ENCODE peak calls at places on chromosomes 1 and 21, in six cellular contexts. F is WTC11; S is lung; E is A549; K is H9; J is CD4-positive, alpha-beta T cell. O is an unnamed sample.

GRCh38 chr1:112743174-112744018 is 28.3 kb upstream of the PPM1J start:
- DNase-seq in F (peak; percentile 59), S (no peak), E (no peak), K (peak; percentile 65), J (no peak), O (peak; percentile 32)

GRCh38 chr1:236602171-236602570 is 2.1 kb downstream of the HEATR1 start:
- DNase-seq in F (no peak), S (no peak), E (no peak), K (no peak), J (no peak), O (no peak)

GRCh38 chr21:26925636-26926035 is 41.3 kb downstream of the ADAMTS5 start:
- DNase-seq in F (no peak), S (no peak), E (no peak), K (no peak), J (no peak), O (no peak)

GRCh38 chr1:114207635-114208034 is 54.0 kb upstream of the SYT6 start:
- DNase-seq in F (no peak), S (no peak), E (no peak), K (peak; percentile 9), J (no peak), O (no peak)

GRCh38 chr1:89754518-89754917 is 66.3 kb upstream of the LRRC8D start:
- DNase-seq in F (no peak), S (no peak), E (no peak), K (no peak), J (no peak), O (no peak)

GRCh38 chr1:27574871-27575831 is 28.8 kb downstream of the AHDC1 start:
- DNase-seq in F (peak; percentile 86), S (peak; percentile 80), E (peak; percentile 65), K (peak; percentile 87), J (no peak), O (peak; percentile 76)

GRCh38 chr1:168224991-168225390 is 813 bp upstream of the SFT2D2 start:
- DNase-seq in F (no peak), S (no peak), E (no peak), K (no peak), J (no peak), O (no peak)

GRCh38 chr1:232435746-232436145 is 194.2 kb downstream of the SIPA1L2 start:
- DNase-seq in F (no peak), S (no peak), E (no peak), K (no peak), J (no peak), O (no peak)

GRCh38 chr1:116532698-116533424 is 38.0 kb downstream of the CD58 start:
- DNase-seq in F (peak; percentile 40), S (no peak), E (no peak), K (no peak), J (no peak), O (no peak)

GRCh38 chr1:212231372-212231771 is 53.8 kb upstream of the PPP2R5A start:
- DNase-seq in F (no peak), S (no peak), E (no peak), K (no peak), J (no peak), O (no peak)

GRCh38 chr1:221268295-221268694 is 389.1 kb downstream of the HLX start:
- DNase-seq in F (no peak), S (no peak), E (no peak), K (no peak), J (no peak), O (no peak)

GRCh38 chr1:24923485-24924113 is 6.5 kb downstream of the RUNX3 start:
- DNase-seq in F (no peak), S (no peak), E (no peak), K (no peak), J (no peak), O (no peak)

GRCh38 chr1:60765204-60765603 is 317.2 kb upstream of the NFIA start:
- DNase-seq in F (peak; percentile 32), S (no peak), E (peak; percentile 39), K (peak; percentile 45), J (no peak), O (peak; percentile 28)

GRCh38 chr1:150621497-150622113 is 7.8 kb downstream of the ENSA start:
- DNase-seq in F (peak; percentile 37), S (peak; percentile 50), E (peak; percentile 62), K (no peak), J (peak; percentile 62), O (peak; percentile 45)

GRCh38 chr1:234610061-234610581 is at the start of gene IRF2BP2:
- DNase-seq in F (peak; percentile 68), S (peak; percentile 75), E (peak; percentile 89), K (peak; percentile 80), J (peak; percentile 84), O (peak; percentile 85)

GRCh38 chr21:39321424-39321823 is 8.0 kb upstream of the BRWD1 start:
- DNase-seq in F (no peak), S (no peak), E (peak; percentile 14), K (no peak), J (no peak), O (no peak)

GRCh38 chr1:10692401-10693021 is 103.9 kb downstream of the CASZ1 start:
- DNase-seq in F (no peak), S (peak; percentile 71), E (peak; percentile 52), K (no peak), J (peak; percentile 66), O (no peak)

GRCh38 chr1:154318386-154318785 is 2.5 kb upstream of the AQP10 start:
- DNase-seq in F (no peak), S (no peak), E (no peak), K (no peak), J (no peak), O (no peak)

GRCh38 chr1:1360511-1361169 is 2.3 kb upstream of the MXRA8 start:
- DNase-seq in F (peak; percentile 21), S (no peak), E (peak; percentile 41), K (no peak), J (no peak), O (peak; percentile 22)

GRCh38 chr1:5455651-5456050 is 536.6 kb downstream of the NPHP4 start:
- DNase-seq in F (no peak), S (no peak), E (no peak), K (no peak), J (no peak), O (no peak)

GRCh38 chr1:33624991-33625870 is 152.8 kb downstream of the ZSCAN20 start:
- DNase-seq in F (peak; percentile 71), S (no peak), E (no peak), K (peak; percentile 79), J (no peak), O (no peak)

GRCh38 chr1:12615166-12615915 is 2.7 kb downstream of the DHRS3 start:
- DNase-seq in F (no peak), S (no peak), E (no peak), K (no peak), J (no peak), O (no peak)

GRCh38 chr1:15324867-15325335 is 77.9 kb downstream of the FHAD1 start:
- DNase-seq in F (no peak), S (no peak), E (no peak), K (no peak), J (no peak), O (no peak)

GRCh38 chr1:15323989-15324866 is 77.2 kb downstream of the FHAD1 start:
- DNase-seq in F (no peak), S (no peak), E (no peak), K (no peak), J (no peak), O (peak; percentile 75)

GRCh38 chr1:15323351-15323988 is 76.4 kb downstream of the FHAD1 start:
- DNase-seq in F (peak; percentile 80), S (peak; percentile 70), E (peak; percentile 83), K (peak; percentile 76), J (peak; percentile 73), O (peak; percentile 81)

GRCh38 chr1:15326691-15327530 is 79.9 kb downstream of the FHAD1 start:
- DNase-seq in F (no peak), S (no peak), E (no peak), K (no peak), J (no peak), O (no peak)

GRCh38 chr1:15325375-15326085 is 78.5 kb downstream of the FHAD1 start:
- DNase-seq in F (peak; percentile 36), S (no peak), E (no peak), K (no peak), J (no peak), O (no peak)
- TF ChIP-seq CTCF in F (no peak), S (no peak), E (no peak), K (peak; percentile 42), J (no peak), O (no peak)

GRCh38 chr1:66436378-66437135 is 97.4 kb upstream of the SGIP1 start:
- DNase-seq in F (no peak), S (no peak), E (peak; percentile 41), K (no peak), J (no peak), O (no peak)
- TF ChIP-seq CTCF in F (no peak), S (no peak), E (peak; percentile 25), K (peak; percentile 58), J (peak; percentile 18), O (no peak)

GRCh38 chr1:240492832-240493440 is 119.0 kb downstream of the GREM2 start:
- DNase-seq in F (peak; percentile 83), S (no peak), E (peak; percentile 87), K (peak; percentile 92), J (no peak), O (peak; percentile 82)
- TF ChIP-seq CTCF in F (peak; percentile 35), S (no peak), E (peak; percentile 41), K (peak; percentile 67), J (no peak), O (peak; percentile 80)

GRCh38 chr1:2786329-2787162 is 14.9 kb downstream of the TTC34 start:
- DNase-seq in F (peak; percentile 79), S (no peak), E (no peak), K (no peak), J (peak; percentile 82), O (peak; percentile 83)
- TF ChIP-seq CTCF in F (peak; percentile 33), S (peak; percentile 36), E (peak; percentile 29), K (peak; percentile 44), J (peak; percentile 76), O (peak; percentile 90)

GRCh38 chr1:28973850-28974841 is 59.8 kb downstream of the EPB41 start:
- DNase-seq in F (no peak), S (no peak), E (no peak), K (no peak), J (no peak), O (no peak)

GRCh38 chr1:28966617-28967016 is 52.2 kb downstream of the EPB41 start:
- DNase-seq in F (no peak), S (no peak), E (peak; percentile 22), K (no peak), J (no peak), O (no peak)

GRCh38 chr1:28976254-28976653 is 61.9 kb downstream of the EPB41 start:
- DNase-seq in F (no peak), S (no peak), E (no peak), K (no peak), J (no peak), O (no peak)

DNA sequence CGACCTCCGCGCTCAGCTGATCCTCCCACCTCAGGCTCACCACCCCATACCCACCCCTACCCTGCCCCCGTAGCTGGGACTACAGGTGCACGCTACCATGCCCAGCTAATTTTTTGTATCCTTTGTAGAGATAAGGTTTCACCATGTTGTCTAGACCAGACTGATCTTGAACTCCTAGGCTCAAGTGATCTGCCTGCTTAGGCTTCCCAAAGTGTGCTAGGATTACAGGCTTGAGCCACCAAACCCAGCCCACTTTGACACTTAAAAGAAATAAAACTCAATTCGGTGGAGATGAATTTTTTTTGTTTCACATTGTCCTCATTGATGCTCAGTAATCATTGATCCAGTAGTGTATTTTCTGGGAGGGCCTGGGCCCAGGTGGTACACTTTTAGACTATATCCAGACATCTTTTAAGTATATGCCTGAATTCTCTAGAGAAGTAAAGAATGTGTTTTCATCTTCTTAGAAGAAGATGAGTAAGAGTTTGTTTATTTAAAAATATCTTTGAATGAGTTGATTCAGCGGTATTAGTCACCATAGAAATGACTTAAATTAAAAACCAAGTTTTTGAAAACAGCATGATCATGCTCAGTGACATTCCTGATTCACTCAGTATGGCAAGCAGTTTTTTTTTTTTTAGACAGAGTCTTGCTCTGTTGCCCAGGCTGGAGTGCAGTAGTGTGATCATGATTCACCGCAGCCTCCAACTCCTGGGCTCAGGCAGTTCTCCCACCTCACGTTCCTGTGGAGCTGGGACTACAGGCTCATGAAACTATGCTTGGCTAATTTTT is 57.8 kb downstream of the EPB41 start:
- DNase-seq in F (no peak), S (no peak), E (peak; percentile 68), K (no peak), J (no peak), O (no peak)
- TF ChIP-seq CTCF in F (no peak), S (no peak), E (no peak), K (no peak), J (no peak), O (no peak)

O was measured in glutamatergic neuron.